ENCODE peak calls at places on chromosomes 5 and 9, in ten cellular contexts. V is naive thymus-derived CD4-positive, alpha-beta T cell; J is hepatocyte; F is K562; U is IMR-90; N is heart right ventricle; W is GM23248; G is GM23338; S is HepG2; R is transverse colon. O is an unnamed sample.

GRCh38 chr5:16679863-16680262 is 63.1 kb upstream of the RETREG1 start:
- DNase-seq in V (no peak), J (no peak), F (no peak), U (no peak), N (no peak), W (no peak), G (peak; percentile 47), S (no peak), R (no peak), O (no peak)

GRCh38 chr9:132077881-132078280 is 1.8 kb downstream of the MED27 start:
- DNase-seq in V (no peak), J (no peak), F (no peak), U (no peak), N (no peak), W (peak; percentile 20), G (no peak), S (no peak), R (no peak), O (no peak)

GRCh38 chr5:51987239-51987638 is 604.0 kb downstream of the ISL1 start:
- DNase-seq in V (no peak), J (no peak), F (no peak), U (no peak), N (no peak), W (no peak), G (no peak), S (no peak), R (no peak), O (no peak)

GRCh38 chr5:66361070-66361469 is 217.0 kb downstream of the SREK1 start:
- DNase-seq in V (no peak), J (no peak), F (no peak), U (no peak), N (no peak), W (no peak), G (no peak), S (no peak), R (no peak), O (no peak)

GRCh38 chr9:81083062-81083461 is 606.3 kb downstream of the TLE1 start:
- DNase-seq in V (no peak), J (peak; percentile 60), F (no peak), U (peak; percentile 40), N (no peak), W (no peak), G (peak; percentile 47), S (no peak), R (no peak), O (no peak)

GRCh38 chr5:135458921-135459331 is 6.8 kb upstream of the TIFAB start:
- DNase-seq in V (no peak), J (no peak), F (peak; percentile 44), U (peak; percentile 35), N (no peak), W (peak; percentile 41), G (no peak), S (no peak), R (peak; percentile 84), O (no peak)

GRCh38 chr9:137025120-137025966 is 2.7 kb downstream of the ABCA2 start:
- DNase-seq in V (no peak), J (no peak), F (no peak), U (no peak), N (no peak), W (no peak), G (no peak), S (peak; percentile 52), R (no peak), O (no peak)

GRCh38 chr9:122091682-122092592 is 1.2 kb downstream of the TTLL11 start:
- DNase-seq in V (no peak), J (no peak), F (no peak), U (no peak), N (no peak), W (no peak), G (no peak), S (no peak), R (no peak), O (no peak)

GRCh38 chr9:115240676-115241075 is 122.7 kb upstream of the TNC start:
- DNase-seq in V (no peak), J (no peak), F (no peak), U (no peak), N (no peak), W (no peak), G (no peak), S (no peak), R (no peak), O (no peak)

GRCh38 chr9:96009690-96010477 is 134.4 kb downstream of the ERCC6L2 start:
- DNase-seq in V (peak; percentile 44), J (no peak), F (no peak), U (no peak), N (no peak), W (no peak), G (no peak), S (no peak), R (peak; percentile 21), O (no peak)

GRCh38 chr5:128380324-128380723 is 157.7 kb downstream of the FBN2 start:
- DNase-seq in V (no peak), J (no peak), F (no peak), U (no peak), N (no peak), W (no peak), G (no peak), S (no peak), R (no peak), O (no peak)

GRCh38 chr5:93164690-93165089 is 416.3 kb downstream of the NR2F1-AS1 start:
- DNase-seq in V (no peak), J (no peak), F (no peak), U (peak; percentile 75), N (no peak), W (peak; percentile 93), G (no peak), S (no peak), R (peak; percentile 8), O (no peak)

GRCh38 chr9:132412089-132412488 is 2.1 kb downstream of the CFAP77 start:
- DNase-seq in V (no peak), J (peak; percentile 19), F (peak; percentile 48), U (no peak), N (no peak), W (peak; percentile 51), G (peak; percentile 83), S (peak; percentile 10), R (no peak), O (no peak)

GRCh38 chr5:124061663-124062062 is 549.7 kb downstream of the CSNK1G3 start:
- DNase-seq in V (no peak), J (peak; percentile 16), F (no peak), U (peak; percentile 28), N (no peak), W (peak; percentile 5), G (no peak), S (no peak), R (peak; percentile 16), O (no peak)

GRCh38 chr9:10876333-10876732 is 263.5 kb upstream of the PTPRD start:
- DNase-seq in V (no peak), J (no peak), F (no peak), U (no peak), N (no peak), W (no peak), G (no peak), S (no peak), R (no peak), O (no peak)

GRCh38 chr5:145984072-145984471 is 47.7 kb downstream of the SH3RF2 start:
- DNase-seq in V (no peak), J (no peak), F (no peak), U (no peak), N (no peak), W (no peak), G (no peak), S (no peak), R (no peak), O (no peak)

GRCh38 chr5:143434261-143435206 is 31.0 kb upstream of the NR3C1 start:
- DNase-seq in V (peak; percentile 75), J (no peak), F (no peak), U (no peak), N (no peak), W (no peak), G (no peak), S (no peak), R (no peak), O (no peak)

GRCh38 chr5:14945450-14945849 is 73.9 kb upstream of the ANKH start:
- DNase-seq in V (no peak), J (no peak), F (no peak), U (no peak), N (no peak), W (no peak), G (no peak), S (no peak), R (no peak), O (no peak)

GRCh38 chr9:27184556-27185351 is 75.7 kb downstream of the TEK start:
- DNase-seq in V (no peak), J (no peak), F (no peak), U (no peak), N (no peak), W (peak; percentile 76), G (no peak), S (no peak), R (no peak), O (no peak)
- H3K4me3 ChIP-seq in V (no peak overlapping the region), J (no peak overlapping the region), F (no peak overlapping the region), U (no peak overlapping the region), N (no peak overlapping the region), W (no peak overlapping the region), G (no peak overlapping the region), S (no peak overlapping the region), R (no peak overlapping the region), O (no peak overlapping the region)

DNA sequence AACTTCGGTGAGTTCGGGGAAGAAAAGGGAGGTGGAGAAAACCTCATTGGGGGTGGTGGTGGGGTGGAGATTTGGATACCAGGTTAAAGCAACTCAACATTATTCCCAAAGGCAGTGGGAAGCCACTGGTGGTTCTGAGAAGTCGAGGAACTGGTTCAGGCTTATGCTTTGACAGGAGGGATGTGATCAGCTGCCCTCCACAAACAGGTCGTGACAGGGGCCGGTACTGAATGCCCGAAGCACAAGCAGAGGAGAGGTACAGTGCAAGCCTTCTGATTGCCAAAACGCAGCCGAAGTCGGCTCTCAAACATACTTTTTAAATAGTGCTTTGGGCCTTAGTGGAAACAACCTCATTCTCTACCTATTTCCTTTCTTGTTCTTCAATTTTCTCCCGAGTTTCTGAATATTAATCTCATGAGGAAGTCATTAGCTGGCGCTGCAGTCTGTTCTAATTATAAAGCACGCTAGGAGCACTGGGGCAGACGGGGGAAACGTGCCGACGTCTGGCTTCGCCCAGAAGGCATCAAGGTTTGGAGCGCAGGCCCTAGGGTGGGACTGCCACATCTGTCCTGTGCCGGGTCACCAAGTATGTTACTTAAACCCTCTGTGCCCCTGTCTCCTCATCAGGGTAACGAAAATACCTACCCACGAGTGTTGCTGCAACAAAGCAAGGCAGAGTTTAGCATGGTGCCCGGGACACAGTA is 27.3 kb downstream of the SHB start:
- DNase-seq in V (no peak), J (no peak), F (no peak), U (no peak), N (no peak), W (no peak), G (no peak), S (no peak), R (no peak), O (no peak)
- H3K4me1 ChIP-seq in V (no peaks in the 10 kb centered on the region), J (peaks cover 34% of the 10 kb centered on the region), F (peaks cover 65% of the 10 kb centered on the region), U (peaks cover 44% of the 10 kb centered on the region), N (peaks cover 40% of the 10 kb centered on the region), W (peaks cover 44% of the 10 kb centered on the region), G (peaks cover 11% of the 10 kb centered on the region), S (peaks cover 94% of the 10 kb centered on the region), R (peaks cover 44% of the 10 kb centered on the region), O (peaks cover 93% of the 10 kb centered on the region)

GRCh38 chr9:127767909-127768331 is 10.5 kb downstream of the SH2D3C start:
- DNase-seq in V (no peak), J (peak; percentile 44), F (no peak), U (peak; percentile 41), N (peak; percentile 53), W (no peak), G (peak; percentile 55), S (no peak), R (no peak), O (no peak)
- H3K4me3 ChIP-seq in V (peak overlapping the region; percentile 11), J (no peak overlapping the region), F (no peak overlapping the region), U (no peak overlapping the region), N (peak overlapping the region; percentile 63), W (no peak overlapping the region), G (no peak overlapping the region), S (no peak overlapping the region), R (no peak overlapping the region), O (peak overlapping the region; percentile 74)

GRCh38 chr5:140568664-140569063 is 4.0 kb downstream of the SLC35A4 start:
- DNase-seq in V (no peak), J (no peak), F (no peak), U (no peak), N (no peak), W (no peak), G (no peak), S (no peak), R (no peak), O (no peak)
- H3K4me1 ChIP-seq in V (peaks cover 20% of the 10 kb centered on the region), J (peaks cover 9% of the 10 kb centered on the region), F (peaks cover 20% of the 10 kb centered on the region), U (peaks cover 4% of the 10 kb centered on the region), N (peaks cover 7% of the 10 kb centered on the region), W (peaks cover 11% of the 10 kb centered on the region), G (peaks cover 5% of the 10 kb centered on the region), S (peaks cover 32% of the 10 kb centered on the region), R (peaks cover 15% of the 10 kb centered on the region), O (peaks cover 84% of the 10 kb centered on the region)